ENCODE peak calls at places on chromosome 12, in nine cellular contexts. H is fibroblast of lung, X is PC-3, B is psoas muscle, G is AG09319, F is lower leg skin, C is brain microvascular endothelial cell, Z is heart left ventricle, I is adrenal gland. N is an unnamed sample.

GRCh38 chr12:113007166-113007565 is 28.8 kb downstream of the OAS2 start:
- DNase-seq in H (no peak), X (peak; percentile 52), B (no peak), G (peak; percentile 52), F (no peak), C (peak; percentile 71), Z (no peak), I (peak; percentile 72), N (no peak)

GRCh38 chr12:56114084-56114483 is 2.3 kb upstream of the RPL41 start:
- DNase-seq in H (no peak), X (no peak), B (no peak), G (no peak), F (no peak), C (no peak), Z (no peak), I (no peak), N (no peak)

GRCh38 chr12:49730568-49731101 is 10.7 kb upstream of the TMBIM6 start:
- DNase-seq in H (peak; percentile 43), X (peak; percentile 16), B (no peak), G (no peak), F (no peak), C (no peak), Z (no peak), I (no peak), N (no peak)

GRCh38 chr12:49564241-49565118 is 3.5 kb downstream of the MCRS1 start:
- DNase-seq in H (no peak), X (no peak), B (no peak), G (no peak), F (no peak), C (no peak), Z (no peak), I (no peak), N (no peak)

GRCh38 chr12:120361506-120362208 is 7.3 kb downstream of the MSI1 start:
- DNase-seq in H (peak; percentile 74), X (no peak), B (peak; percentile 53), G (peak; percentile 25), F (no peak), C (peak; percentile 67), Z (peak; percentile 78), I (peak; percentile 77), N (no peak)

GRCh38 chr12:82708056-82708455 is 21.4 kb downstream of the TMTC2 start:
- DNase-seq in H (no peak), X (no peak), B (no peak), G (no peak), F (no peak), C (no peak), Z (no peak), I (no peak), N (no peak)

GRCh38 chr12:94586589-94587259 is 63.6 kb downstream of the TMCC3 start:
- DNase-seq in H (peak; percentile 46), X (peak; percentile 64), B (no peak), G (no peak), F (no peak), C (no peak), Z (no peak), I (no peak), N (no peak)

GRCh38 chr12:109764776-109765492 is 51.3 kb downstream of the FAM222A start:
- DNase-seq in H (no peak), X (no peak), B (no peak), G (no peak), F (no peak), C (no peak), Z (no peak), I (no peak), N (no peak)

GRCh38 chr12:99392091-99392850 is 255.3 kb upstream of the GARIN6 start:
- DNase-seq in H (no peak), X (no peak), B (no peak), G (no peak), F (no peak), C (no peak), Z (no peak), I (no peak), N (no peak)

GRCh38 chr12:99389751-99390150 is 257.8 kb upstream of the GARIN6 start:
- DNase-seq in H (no peak), X (no peak), B (no peak), G (no peak), F (no peak), C (no peak), Z (no peak), I (no peak), N (no peak)

GRCh38 chr12:99393763-99394162 is 253.8 kb upstream of the GARIN6 start:
- DNase-seq in H (no peak), X (no peak), B (no peak), G (no peak), F (no peak), C (no peak), Z (no peak), I (no peak), N (no peak)

GRCh38 chr12:99387661-99388060 is 259.9 kb upstream of the GARIN6 start:
- DNase-seq in H (no peak), X (no peak), B (no peak), G (no peak), F (no peak), C (no peak), Z (no peak), I (no peak), N (no peak)

GRCh38 chr12:99390707-99391106 is 256.8 kb upstream of the GARIN6 start:
- DNase-seq in H (no peak), X (peak; percentile 56), B (peak; percentile 7), G (no peak), F (no peak), C (peak; percentile 3), Z (no peak), I (peak; percentile 11), N (no peak)
- TF ChIP-seq CTCF in H (no peak), X (peak; percentile 79), B (no peak), G (peak; percentile 20), F (no peak), C (peak; percentile 71), Z (no peak), I (no peak), N (no peak)

GRCh38 chr12:52953181-52953841 is 4.4 kb downstream of the KRT18 start:
- DNase-seq in H (no peak), X (no peak), B (no peak), G (no peak), F (no peak), C (no peak), Z (no peak), I (no peak), N (no peak)

GRCh38 chr12:52950553-52950952 is 1.6 kb downstream of the KRT18 start:
- DNase-seq in H (no peak), X (no peak), B (no peak), G (no peak), F (no peak), C (no peak), Z (no peak), I (no peak), N (no peak)

GRCh38 chr12:52951126-52951525 is 2.2 kb downstream of the KRT18 start:
- DNase-seq in H (no peak), X (no peak), B (no peak), G (no peak), F (no peak), C (no peak), Z (no peak), I (no peak), N (no peak)

GRCh38 chr12:52951640-52952039 is 2.7 kb downstream of the KRT18 start:
- DNase-seq in H (no peak), X (no peak), B (no peak), G (no peak), F (no peak), C (no peak), Z (no peak), I (no peak), N (no peak)

DNA sequence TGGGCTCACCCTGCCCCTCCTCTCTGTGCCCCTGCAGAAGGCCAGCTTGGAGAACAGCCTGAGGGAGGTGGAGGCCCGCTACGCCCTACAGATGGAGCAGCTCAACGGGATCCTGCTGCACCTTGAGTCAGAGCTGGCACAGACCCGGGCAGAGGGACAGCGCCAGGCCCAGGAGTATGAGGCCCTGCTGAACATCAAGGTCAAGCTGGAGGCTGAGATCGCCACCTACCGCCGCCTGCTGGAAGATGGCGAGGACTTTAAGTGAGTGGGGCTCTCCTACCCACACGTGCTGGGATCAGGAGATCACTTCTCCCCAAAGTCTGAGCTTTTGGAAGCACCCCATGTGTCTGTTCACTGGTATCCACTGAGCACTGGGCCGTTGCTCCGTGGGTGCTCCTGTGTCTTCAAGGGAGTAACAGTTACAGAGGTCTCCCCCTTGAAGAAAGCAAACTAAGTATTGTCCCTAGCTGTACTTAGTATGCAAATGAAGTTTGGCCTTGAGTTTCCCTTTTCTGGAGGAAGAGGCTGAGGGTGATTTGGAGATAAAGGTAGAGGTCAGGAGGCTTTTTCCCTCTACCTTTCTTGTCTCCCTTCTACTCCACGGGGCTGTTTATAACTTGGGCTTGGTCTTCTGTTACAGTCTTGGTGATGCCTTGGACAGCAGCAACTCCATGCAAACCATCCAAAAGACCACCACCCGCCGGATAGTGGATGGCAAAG is 3.3 kb downstream of the KRT18 start:
- DNase-seq in H (no peak), X (peak; percentile 41), B (no peak), G (no peak), F (no peak), C (no peak), Z (no peak), I (peak; percentile 87), N (no peak)
- TF ChIP-seq CTCF in H (no peak), X (peak; percentile 46), B (no peak), G (no peak), F (no peak), C (peak; percentile 11), Z (no peak), I (peak; percentile 38), N (no peak)

GRCh38 chr12:96442906-96443305 is 42.7 kb upstream of the CDK17 start:
- DNase-seq in H (no peak), X (no peak), B (no peak), G (no peak), F (no peak), C (no peak), Z (no peak), I (no peak), N (no peak)

GRCh38 chr12:96436366-96437295 is 36.4 kb upstream of the CDK17 start:
- DNase-seq in H (no peak), X (no peak), B (no peak), G (no peak), F (no peak), C (no peak), Z (no peak), I (no peak), N (no peak)

GRCh38 chr12:96434107-96434506 is 33.9 kb upstream of the CDK17 start:
- DNase-seq in H (peak; percentile 100), X (no peak), B (no peak), G (no peak), F (no peak), C (peak; percentile 97), Z (no peak), I (no peak), N (no peak)

GRCh38 chr12:96441811-96442210 is 41.6 kb upstream of the CDK17 start:
- DNase-seq in H (no peak), X (no peak), B (no peak), G (no peak), F (no peak), C (no peak), Z (no peak), I (no peak), N (no peak)

GRCh38 chr12:96438330-96438729 is 38.1 kb upstream of the CDK17 start:
- DNase-seq in H (no peak), X (no peak), B (no peak), G (no peak), F (no peak), C (no peak), Z (no peak), I (no peak), N (no peak)
- TF ChIP-seq CTCF in H (no peak), X (no peak), B (no peak), G (no peak), F (no peak), C (no peak), Z (no peak), I (no peak), N (no peak)

GRCh38 chr12:64608901-64609542 is 1.3 kb upstream of the RASSF3 start:
- DNase-seq in H (peak; percentile 58), X (peak; percentile 86), B (no peak), G (no peak), F (peak; percentile 20), C (peak; percentile 28), Z (no peak), I (peak; percentile 45), N (no peak)
- TF ChIP-seq CTCF in H (no peak), X (no peak), B (no peak), G (peak; percentile 5), F (no peak), C (peak; percentile 16), Z (peak; percentile 25), I (no peak), N (no peak)